ENCODE peak calls at places on chromosomes 3 and 15, in ten cellular contexts. B is AG04450, M is neural crest cell, O is GM10248, N is cardiac fibroblast, J is H9, K is brain microvascular endothelial cell, X is nephron progenitor cell, E is esophagus squamous epithelium, F is foreskin fibroblast. U is an unnamed sample.

GRCh38 chr3:140953028-140953960 is 11.7 kb downstream of the SLC25A36 start:
- DNase-seq in N (peak; percentile 50), M (no peak), F (peak; percentile 31), K (no peak), X (no peak), J (no peak), B (peak; percentile 18), O (no peak), E (no peak), U (no peak)

GRCh38 chr3:128285925-128286275 is 132.6 kb downstream of the EEFSEC start:
- DNase-seq in O (no peak), K (no peak), F (no peak), B (no peak), J (no peak), N (no peak), X (no peak), E (no peak), M (no peak), U (no peak)

GRCh38 chr3:72187131-72187530 is 402.2 kb upstream of the PROK2 start:
- DNase-seq in K (no peak), J (no peak), X (no peak), O (peak; percentile 25), B (no peak), N (no peak), E (no peak), F (no peak), M (no peak), U (no peak)

GRCh38 chr3:52570076-52570475 is 33.7 kb downstream of the UQCC5 start:
- DNase-seq in M (no peak), N (peak; percentile 56), B (peak; percentile 3), J (no peak), X (no peak), E (no peak), K (peak; percentile 38), F (peak; percentile 31), O (no peak), U (no peak)

GRCh38 chr3:152197451-152197850 is 71.3 kb upstream of the MBNL1 start:
- DNase-seq in B (no peak), E (no peak), N (peak; percentile 64), X (no peak), K (no peak), M (no peak), J (no peak), F (peak; percentile 37), O (no peak), U (no peak)

GRCh38 chr3:30511524-30512278 is 94.7 kb upstream of the TGFBR2 start:
- DNase-seq in F (peak; percentile 98), M (no peak), J (no peak), K (peak; percentile 94), N (peak; percentile 99), X (no peak), E (no peak), O (no peak), B (peak; percentile 93), U (no peak)

GRCh38 chr15:50145451-50145872 is 26.4 kb upstream of the ATP8B4 start:
- DNase-seq in N (peak; percentile 91), X (peak; percentile 17), K (peak; percentile 65), E (no peak), M (no peak), O (no peak), F (peak; percentile 88), J (no peak), B (peak; percentile 65), U (no peak)

GRCh38 chr3:35679409-35680080 is 40.2 kb downstream of the ARPP21 start:
- DNase-seq in B (no peak), J (no peak), N (no peak), O (no peak), X (no peak), K (no peak), F (no peak), M (no peak), E (no peak), U (no peak)

GRCh38 chr3:152858170-152858800 is 23.4 kb downstream of the P2RY1 start:
- DNase-seq in J (no peak), N (no peak), F (no peak), K (no peak), M (no peak), X (no peak), O (no peak), E (no peak), B (no peak), U (no peak)

DNA sequence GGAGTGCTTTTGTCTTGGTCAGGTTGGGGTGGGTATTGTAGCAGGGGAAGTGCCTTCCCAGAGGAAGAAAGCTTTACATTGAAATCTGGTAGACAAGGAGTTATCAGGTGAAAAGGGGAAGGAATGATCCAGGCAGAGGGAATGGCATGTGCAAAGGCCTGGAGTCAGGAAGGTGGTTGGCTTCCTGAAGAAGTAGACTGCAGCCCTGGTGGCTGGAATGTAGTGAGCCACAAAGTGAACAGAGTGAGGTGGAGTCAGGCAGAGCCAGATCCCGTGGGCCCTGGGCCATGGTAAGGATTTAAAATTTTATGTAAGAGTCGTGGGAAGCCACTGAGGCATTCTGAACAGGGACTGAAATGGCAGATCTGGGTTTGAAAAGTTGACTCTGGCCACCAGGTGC is 58.3 kb downstream of the RAB11A start:
- DNase-seq in J (peak; percentile 42), F (no peak), M (no peak), E (no peak), O (no peak), K (no peak), B (no peak), N (no peak), X (no peak), U (no peak)
- TF ChIP-seq CTCF in J (peak; percentile 56), F (peak; percentile 19), M (no peak), E (no peak), O (no peak), K (peak; percentile 52), B (peak; percentile 32), N (peak; percentile 29), X (no peak), U (no peak)

GRCh38 chr15:32952901-32953889 is 235.4 kb downstream of the GREM1 start:
- DNase-seq in X (peak; percentile 46), B (no peak), O (no peak), E (no peak), M (no peak), N (peak; percentile 27), F (peak; percentile 18), J (peak; percentile 29), K (no peak), U (no peak)
- TF ChIP-seq CTCF in X (no peak), B (no peak), O (no peak), E (no peak), M (no peak), N (no peak), F (no peak), J (no peak), K (no peak), U (no peak)

GRCh38 chr3:126212250-126212628 is 31.9 kb upstream of the ALDH1L1 start:
- DNase-seq in K (no peak), O (no peak), J (no peak), N (no peak), M (no peak), F (no peak), B (no peak), X (no peak), E (no peak), U (no peak)

GRCh38 chr3:126216416-126216815 is 36.0 kb upstream of the ALDH1L1 start:
- DNase-seq in M (no peak), J (no peak), X (no peak), N (peak; percentile 56), E (no peak), O (no peak), K (no peak), F (peak; percentile 57), B (peak; percentile 15), U (no peak)

GRCh38 chr3:126211569-126211968 is 31.2 kb upstream of the ALDH1L1 start:
- DNase-seq in X (no peak), J (no peak), N (no peak), B (no peak), E (no peak), K (no peak), F (no peak), M (no peak), O (no peak), U (no peak)

GRCh38 chr3:126212629-126213375 is 32.4 kb upstream of the ALDH1L1 start:
- DNase-seq in E (no peak), X (peak; percentile 78), B (no peak), M (peak; percentile 67), F (peak; percentile 87), O (no peak), J (peak; percentile 76), N (peak; percentile 42), K (no peak), U (peak; percentile 77)

GRCh38 chr3:126213376-126214044 is 33.1 kb upstream of the ALDH1L1 start:
- DNase-seq in N (no peak), X (no peak), J (peak; percentile 31), O (no peak), K (no peak), M (no peak), E (no peak), F (no peak), B (no peak), U (no peak)
- TF ChIP-seq CTCF in N (no peak), X (no peak), J (no peak), O (no peak), K (no peak), M (no peak), E (no peak), F (no peak), B (no peak), U (no peak)

GRCh38 chr3:133572158-133573053 is 1.1 kb upstream of the CDV3 start:
- DNase-seq in O (peak; percentile 54), J (no peak), X (no peak), N (peak; percentile 71), E (no peak), M (no peak), F (peak; percentile 60), K (no peak), B (no peak), U (no peak)

GRCh38 chr3:133574260-133574881 is 885 bp downstream of the CDV3 start:
- DNase-seq in B (no peak), N (peak; percentile 77), J (peak; percentile 50), E (no peak), F (peak; percentile 84), M (peak; percentile 51), X (peak; percentile 78), O (peak; percentile 68), K (peak; percentile 57), U (peak; percentile 85)

GRCh38 chr3:133575121-133575520 is 1.6 kb downstream of the CDV3 start:
- DNase-seq in M (no peak), J (no peak), O (no peak), F (no peak), K (no peak), B (no peak), E (no peak), N (peak; percentile 22), X (no peak), U (no peak)

GRCh38 chr3:133573629-133574194 is at the start of gene CDV3:
- DNase-seq in E (no peak), O (no peak), X (no peak), N (no peak), M (no peak), F (no peak), J (no peak), B (no peak), K (no peak), U (peak; percentile 76)

DNA sequence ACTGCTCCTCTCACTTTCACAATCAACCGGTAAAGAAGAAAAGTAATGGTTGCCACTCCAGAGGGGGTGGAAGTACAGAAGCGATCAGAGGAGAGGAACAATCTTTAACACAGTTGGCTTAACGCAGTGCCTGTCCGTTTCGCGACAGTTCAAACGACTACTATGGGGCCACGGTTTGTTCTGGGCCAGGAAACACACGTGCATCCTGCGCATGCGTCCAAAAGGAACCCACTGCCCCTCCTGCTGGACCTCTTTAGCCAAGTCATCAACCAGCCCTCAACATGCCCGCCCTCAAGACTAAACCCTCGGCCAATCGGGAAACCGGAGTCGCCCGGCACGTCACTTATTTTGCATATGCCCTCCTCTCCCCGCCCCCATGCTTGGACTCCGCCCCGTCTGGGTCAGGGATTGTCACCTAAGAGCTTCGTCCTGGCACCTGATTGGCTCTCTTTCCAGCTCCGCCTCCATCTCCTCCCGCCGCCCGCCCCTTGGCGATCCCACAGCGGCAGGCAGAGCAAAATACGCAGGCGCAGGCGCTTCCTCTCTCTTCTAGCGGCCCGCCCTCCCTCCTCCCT is 345 bp upstream of the CDV3 start:
- DNase-seq in M (peak; percentile 99), K (peak; percentile 100), F (peak; percentile 100), X (peak; percentile 100), B (peak; percentile 100), O (peak; percentile 93), N (peak; percentile 100), E (no peak), J (peak; percentile 100), U (peak; percentile 100)
- TF ChIP-seq CTCF in M (no peak), K (peak; percentile 44), F (no peak), X (no peak), B (peak; percentile 12), O (peak; percentile 11), N (peak; percentile 25), E (peak; percentile 23), J (peak; percentile 30), U (no peak)

U was measured in ascending aorta.